ENCODE peak calls at places on chromosomes 1 and 21, in eight cellular contexts. B, P, F, R, T, U, G and W are unnamed samples.

GRCh38 chr21:45529785-45530422 is 12.3 kb downstream of the SLC19A1 start:
- DNase-seq in B (no peak), P (no peak), F (no peak), R (no peak), T (no peak), U (no peak), G (no peak), W (no peak)

GRCh38 chr1:99645699-99646531 is at the start of gene PALMD:
- DNase-seq in B (peak; percentile 67), P (peak; percentile 77), F (no peak), R (no peak), T (no peak), U (peak; percentile 48), G (peak; percentile 34), W (no peak)

GRCh38 chr1:101006553-101006952 is 19.0 kb downstream of the DPH5 start:
- DNase-seq in B (no peak), P (no peak), F (no peak), R (no peak), T (no peak), U (no peak), G (no peak), W (no peak)

GRCh38 chr1:18928406-18928805 is 26.1 kb upstream of the ALDH4A1 start:
- DNase-seq in B (no peak), P (no peak), F (no peak), R (no peak), T (no peak), U (no peak), G (no peak), W (no peak)

GRCh38 chr1:211734791-211735190 is 59.4 kb upstream of the NEK2 start:
- DNase-seq in B (no peak), P (peak; percentile 83), F (no peak), R (no peak), T (no peak), U (no peak), G (no peak), W (no peak)

GRCh38 chr1:182575540-182576149 is 13.4 kb downstream of the RNASEL start:
- DNase-seq in B (no peak), P (no peak), F (no peak), R (peak; percentile 19), T (no peak), U (no peak), G (no peak), W (no peak)

GRCh38 chr1:43288058-43288784 is 2.8 kb upstream of the C1orf210 start:
- DNase-seq in B (peak; percentile 27), P (no peak), F (no peak), R (no peak), T (no peak), U (no peak), G (no peak), W (no peak)

GRCh38 chr1:234955107-234955731 is 173.4 kb downstream of the TOMM20 start:
- DNase-seq in B (peak; percentile 80), P (no peak), F (peak; percentile 36), R (no peak), T (no peak), U (peak; percentile 75), G (no peak), W (no peak)

GRCh38 chr1:64043976-64044375 is 159.4 kb upstream of the UBE2U start:
- DNase-seq in B (no peak), P (no peak), F (no peak), R (no peak), T (peak; percentile 27), U (no peak), G (no peak), W (no peak)

GRCh38 chr1:42340093-42340492 is 5.1 kb upstream of the FOXJ3 start:
- DNase-seq in B (no peak), P (peak; percentile 100), F (no peak), R (no peak), T (no peak), U (no peak), G (no peak), W (no peak)

GRCh38 chr1:115302390-115302961 is 35.6 kb downstream of the NGF start:
- DNase-seq in B (no peak), P (no peak), F (no peak), R (no peak), T (peak; percentile 91), U (no peak), G (peak; percentile 61), W (no peak)

GRCh38 chr1:20485527-20486456 is at the start of gene CAMK2N1:
- DNase-seq in B (peak; percentile 78), P (peak; percentile 55), F (peak; percentile 87), R (no peak), T (no peak), U (peak; percentile 80), G (no peak), W (no peak)

GRCh38 chr1:208029381-208030319 is 118.7 kb upstream of the CD34 start:
- DNase-seq in B (no peak), P (no peak), F (no peak), R (peak; percentile 28), T (no peak), U (no peak), G (no peak), W (no peak)

GRCh38 chr1:244163131-244163530 is 112.0 kb downstream of the ZBTB18 start:
- DNase-seq in B (no peak), P (no peak), F (no peak), R (no peak), T (no peak), U (no peak), G (no peak), W (no peak)

GRCh38 chr21:25426580-25426979 is 180.7 kb downstream of the MRPL39 start:
- DNase-seq in B (no peak), P (no peak), F (no peak), R (no peak), T (no peak), U (no peak), G (no peak), W (no peak)

GRCh38 chr1:35431173-35431599 is 126.0 kb downstream of the KIAA0319L start:
- DNase-seq in B (no peak), P (no peak), F (no peak), R (no peak), T (no peak), U (no peak), G (no peak), W (no peak)

GRCh38 chr1:23101891-23102688 is 66.6 kb downstream of the LUZP1 start:
- DNase-seq in B (no peak), P (no peak), F (no peak), R (no peak), T (no peak), U (no peak), G (no peak), W (no peak)

GRCh38 chr1:30525980-30526651 is 197.3 kb downstream of the MATN1 start:
- DNase-seq in B (peak; percentile 51), P (no peak), F (no peak), R (peak; percentile 73), T (peak; percentile 56), U (peak; percentile 35), G (no peak), W (no peak)

GRCh38 chr1:35433714-35434113 is 123.5 kb downstream of the KIAA0319L start:
- DNase-seq in B (no peak), P (no peak), F (no peak), R (no peak), T (no peak), U (no peak), G (no peak), W (no peak)

GRCh38 chr1:83887483-83887882 is 111.4 kb downstream of the TTLL7 start:
- DNase-seq in B (no peak), P (no peak), F (no peak), R (no peak), T (no peak), U (no peak), G (no peak), W (no peak)

GRCh38 chr1:9493326-9493725 is 45.9 kb upstream of the SLC25A33 start:
- DNase-seq in B (no peak), P (no peak), F (no peak), R (no peak), T (no peak), U (no peak), G (no peak), W (no peak)